ENCODE peak calls at places on chromosomes 5 and 9, in six cellular contexts. P is choroid plexus epithelial cell; V is stimulated activated CD8-positive, alpha-beta memory T cell treated with anti-CD3 and anti-CD28 coated beads, Interleukin-4, amount 100 ng/mL, for 48 hours; O is left ventricle myocardium superior; N is amniotic epithelial cell; M is mammary epithelial cell. I is an unnamed sample.
A peak's percentile ranks its signal among the peaks of the same experiment; 100 is the strongest.

GRCh38 chr5:177234761-177235315 is 68.7 kb downstream of the RAB24 start:
- DNase-seq in P (no peak), V (no peak), O (no peak), N (peak; percentile 39), M (no peak), I (no peak)

GRCh38 chr5:75510836-75511434 is 494 bp downstream of the CERT1 start:
- DNase-seq in P (peak; percentile 28), V (peak; percentile 52), O (peak; percentile 62), N (peak; percentile 41), M (no peak), I (peak; percentile 89)

GRCh38 chr9:129253820-129254381 is 75.8 kb upstream of the IER5L start:
- DNase-seq in P (peak; percentile 61), V (no peak), O (peak; percentile 81), N (peak; percentile 88), M (no peak), I (peak; percentile 89)

GRCh38 chr5:37812365-37812764 is 27.5 kb downstream of the GDNF start:
- DNase-seq in P (peak; percentile 43), V (no peak), O (no peak), N (peak; percentile 32), M (no peak), I (no peak)

GRCh38 chr5:55159763-55160492 is at the start of gene GPX8:
- DNase-seq in P (peak; percentile 92), V (no peak), O (no peak), N (peak; percentile 93), M (peak; percentile 78), I (no peak)

GRCh38 chr5:67173959-67174358 is 22.6 kb downstream of the CD180 start:
- DNase-seq in P (no peak), V (no peak), O (no peak), N (peak; percentile 11), M (peak; percentile 92), I (no peak)

GRCh38 chr9:30913331-30913730 is 1471.1 kb upstream of the ACO1 start:
- DNase-seq in P (no peak), V (no peak), O (no peak), N (no peak), M (no peak), I (no peak)

GRCh38 chr9:127555830-127556820 is 56.0 kb upstream of the STXBP1 start:
- DNase-seq in P (peak; percentile 89), V (peak; percentile 82), O (peak; percentile 64), N (peak; percentile 96), M (peak; percentile 94), I (peak; percentile 95)

GRCh38 chr5:176861276-176861675 is 37.9 kb downstream of the HK3 start:
- DNase-seq in P (no peak), V (no peak), O (no peak), N (no peak), M (no peak), I (peak; percentile 70)